ENCODE peak calls at places on chromosomes 1 and 21, in eight cellular contexts. F is CD8-positive, alpha-beta memory T cell; P is hepatocyte; E is fibroblast of lung; I is upper lobe of right lung; O is PC-9; B is A549; G is right atrium auricular region. U is an unnamed sample.

GRCh38 chr21:25313891-25314646 is 293.2 kb downstream of the MRPL39 start:
- DNase-seq in F (no peak), G (no peak), O (no peak), I (no peak), E (peak; percentile 42), B (no peak), P (no peak), U (no peak)

GRCh38 chr1:164598719-164599118 is 39.7 kb downstream of the PBX1 start:
- DNase-seq in G (no peak), I (no peak), P (no peak), F (no peak), O (peak; percentile 31), B (no peak), E (no peak), U (no peak)

GRCh38 chr1:202105571-202106339 is 17.0 kb upstream of the GPR37L1 start:
- DNase-seq in P (peak; percentile 87), E (peak; percentile 83), F (no peak), O (peak; percentile 91), I (no peak), G (no peak), B (peak; percentile 93), U (no peak)

GRCh38 chr1:218165687-218166088 is 119.4 kb upstream of the RRP15 start:
- DNase-seq in E (no peak), P (no peak), G (no peak), B (no peak), O (no peak), F (no peak), I (no peak), U (no peak)

GRCh38 chr1:97814121-97814520 is 106.7 kb downstream of the DPYD start:
- DNase-seq in O (no peak), E (peak; percentile 64), G (no peak), I (no peak), P (no peak), B (no peak), F (no peak), U (no peak)

GRCh38 chr1:225460737-225461532 is 33.1 kb upstream of the LBR start:
- DNase-seq in O (peak; percentile 76), E (peak; percentile 35), B (no peak), F (peak; percentile 86), P (no peak), I (no peak), G (no peak), U (no peak)

GRCh38 chr21:32131960-32132359 is 146.9 kb downstream of the MIS18A start:
- DNase-seq in E (peak; percentile 42), I (no peak), F (no peak), P (peak; percentile 43), G (peak; percentile 63), B (peak; percentile 47), O (no peak), U (no peak)

GRCh38 chr1:66070491-66070890 is 277.8 kb downstream of the PDE4B start:
- DNase-seq in G (no peak), B (no peak), P (no peak), O (no peak), F (no peak), I (no peak), E (no peak), U (no peak)

GRCh38 chr1:240462277-240462676 is 149.7 kb downstream of the GREM2 start:
- DNase-seq in O (no peak), P (no peak), I (no peak), B (no peak), E (no peak), F (no peak), G (no peak), U (no peak)

DNA sequence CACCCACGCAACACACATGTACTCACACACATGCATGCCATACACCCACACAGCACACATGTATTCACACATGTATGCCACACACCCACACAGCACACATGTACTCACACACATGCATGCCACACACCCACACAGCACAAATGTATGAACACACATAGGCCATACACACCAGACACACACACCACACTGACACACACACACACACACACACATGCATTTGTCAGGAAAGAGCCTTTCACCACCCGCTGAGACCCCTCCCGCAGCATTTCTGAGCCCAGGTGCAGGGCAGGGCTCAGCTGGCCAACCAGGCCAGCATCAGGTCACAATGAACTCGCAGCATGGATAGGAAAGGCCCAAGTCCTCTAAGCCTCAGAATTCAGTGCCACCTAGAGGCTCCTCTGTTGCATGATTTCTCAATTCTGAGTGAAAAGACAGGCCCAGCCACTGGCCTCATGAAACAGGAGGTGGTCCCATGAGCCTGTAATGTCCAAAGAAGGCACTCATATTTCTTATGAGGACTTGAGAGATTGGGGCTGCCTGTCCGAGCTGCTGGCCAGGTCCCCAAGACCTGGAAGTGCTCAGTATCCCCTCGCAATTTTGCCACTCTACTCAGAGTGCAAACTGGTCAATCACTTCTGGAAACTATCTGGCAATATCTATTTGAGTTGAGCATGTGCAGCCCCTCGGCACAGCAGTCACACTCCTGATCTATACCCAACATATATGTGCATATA is 57.3 kb downstream of the PSMG1 start:
- DNase-seq in B (peak; percentile 59), E (peak; percentile 67), P (peak; percentile 83), F (no peak), I (no peak), O (peak; percentile 43), G (peak; percentile 67), U (no peak)
- H3K4me3 ChIP-seq in B (no peak overlapping the region), E (no peak overlapping the region), P (no peak overlapping the region), F (no peak overlapping the region), I (no peak overlapping the region), O (no peak overlapping the region), G (no peak overlapping the region), U (no peak overlapping the region)

DNA sequence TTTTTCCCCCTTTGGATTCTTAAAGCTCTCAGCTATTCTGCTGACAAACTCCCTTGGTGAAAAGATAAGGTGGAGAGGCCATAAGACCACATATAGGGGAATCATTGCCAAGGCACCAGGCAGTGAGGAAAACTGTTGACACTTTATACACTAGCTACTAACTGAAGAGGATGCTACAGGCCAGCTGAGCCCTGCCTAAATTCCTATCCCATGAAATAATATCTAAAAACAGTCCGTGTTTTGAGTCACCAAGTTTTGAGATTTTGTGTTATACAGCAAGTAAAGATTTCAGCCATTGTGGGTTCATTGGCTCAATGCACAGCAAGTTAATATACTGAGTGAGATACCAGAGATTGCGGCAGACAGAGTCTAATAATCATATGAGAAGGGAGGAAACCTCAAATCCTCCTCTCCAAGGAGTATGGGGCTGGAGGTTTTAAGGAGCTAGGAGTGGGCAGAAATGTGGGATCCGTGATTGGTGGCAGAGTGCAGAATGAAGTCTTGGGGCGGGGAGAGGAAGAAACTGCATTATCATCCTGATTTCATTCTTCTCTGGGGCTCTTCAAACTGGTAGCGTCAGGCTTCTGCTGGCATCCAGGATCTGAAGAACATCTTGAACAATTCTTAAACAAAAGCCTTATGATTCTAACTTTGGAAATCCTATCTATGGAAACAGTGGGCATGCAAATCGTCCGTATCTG is 9.2 kb downstream of the CLDN8 start:
- DNase-seq in E (peak; percentile 10), P (no peak), F (no peak), I (no peak), O (peak; percentile 52), B (peak; percentile 48), G (no peak), U (no peak)
- H3K4me3 ChIP-seq in E (no peak overlapping the region), P (no peak overlapping the region), F (no peak overlapping the region), I (no peak overlapping the region), O (no peak overlapping the region), B (no peak overlapping the region), G (no peak overlapping the region), U (no peak overlapping the region)

GRCh38 chr1:10888791-10889627 is 92.6 kb upstream of the CASZ1 start:
- DNase-seq in F (no peak), P (peak; percentile 40), G (no peak), O (no peak), B (no peak), E (no peak), I (no peak), U (no peak)
- H3K4me3 ChIP-seq in F (no peak overlapping the region), P (no peak overlapping the region), G (no peak overlapping the region), O (no peak overlapping the region), B (no peak overlapping the region), E (no peak overlapping the region), I (no peak overlapping the region), U (no peak overlapping the region)

DNA sequence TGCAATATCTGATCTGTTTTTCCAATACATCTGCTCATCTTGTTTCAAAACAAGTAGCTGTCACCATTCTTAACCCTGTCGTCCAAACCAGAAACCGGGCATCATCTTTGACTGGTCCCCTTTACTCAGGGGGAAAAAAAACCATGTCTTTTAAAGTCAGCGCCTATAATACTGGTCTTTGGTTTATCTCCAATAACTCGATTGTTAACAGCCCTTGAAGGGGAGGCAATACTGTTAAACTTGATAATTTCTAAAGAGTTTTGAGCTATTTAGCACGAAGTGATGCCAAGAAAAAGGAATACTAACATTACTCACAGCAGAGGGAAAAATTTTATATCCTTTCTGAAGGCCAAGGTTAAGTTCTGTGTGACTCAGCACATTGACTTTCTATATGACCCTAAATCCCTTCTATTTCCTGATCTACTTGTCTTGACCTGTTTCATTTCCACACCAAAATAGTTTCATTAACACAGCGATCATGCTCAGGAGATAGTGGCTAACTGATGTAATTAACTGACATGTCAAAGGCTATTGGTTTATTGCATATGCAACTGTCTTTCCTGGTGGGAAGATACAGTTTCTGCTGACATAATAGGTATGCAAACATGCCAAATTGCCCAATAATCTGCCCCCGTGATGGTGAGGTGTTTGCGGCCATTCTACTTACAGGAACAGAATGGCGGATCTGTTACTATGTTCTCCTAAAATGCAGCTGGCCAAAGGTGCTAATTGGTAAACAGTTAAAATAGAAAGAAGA is 59.1 kb downstream of the NFIA start:
- DNase-seq in O (peak; percentile 35), E (peak; percentile 35), F (no peak), I (no peak), B (peak; percentile 72), G (no peak), P (no peak), U (no peak)
- H3K4me3 ChIP-seq in O (peak overlapping the region; percentile 16), E (no peak overlapping the region), F (no peak overlapping the region), I (no peak overlapping the region), B (peak overlapping the region; percentile 20), G (no peak overlapping the region), P (no peak overlapping the region), U (no peak overlapping the region)

U was measured in right lobe of liver.